ENCODE peak calls at places on chromosomes 2 and 18, in six cellular contexts. Z, Q, Y, T, P and L are unnamed samples. For H3K4me1, the result is how much of the 10 kb centered on the place peaks cover.

GRCh38 chr2:68946117-68946516 is 6.6 kb downstream of the GKN2 start:
- DNase-seq in Z (no peak), Q (no peak), Y (no peak), T (no peak), P (no peak), L (no peak)

GRCh38 chr18:44679912-44680270 is 797 bp upstream of the SETBP1 start:
- DNase-seq in Z (peak), Q (peak), Y (peak), T (peak), P (peak), L (no peak)

GRCh38 chr2:212919238-212919637 is 232.2 kb downstream of the IKZF2 start:
- DNase-seq in Z (no peak), Q (no peak), Y (no peak), T (no peak), P (no peak), L (no peak)

GRCh38 chr2:43055985-43056384 is 170.4 kb downstream of the ZFP36L2 start:
- DNase-seq in Z (no peak), Q (no peak), Y (no peak), T (no peak), P (no peak), L (no peak)

GRCh38 chr2:195612515-195613495 is 44.2 kb upstream of the SLC39A10 start:
- DNase-seq in Z (peak), Q (no peak), Y (no peak), T (no peak), P (no peak), L (no peak)

GRCh38 chr2:112155331-112156151 is 17.4 kb downstream of the FBLN7 start:
- DNase-seq in Z (no peak), Q (no peak), Y (no peak), T (no peak), P (no peak), L (no peak)

GRCh38 chr2:20433249-20433648 is 13.6 kb upstream of the RHOB start:
- DNase-seq in Z (no peak), Q (no peak), Y (peak), T (no peak), P (no peak), L (no peak)

GRCh38 chr2:135819211-135819610 is 17.8 kb downstream of the LCT start:
- DNase-seq in Z (no peak), Q (no peak), Y (no peak), T (no peak), P (no peak), L (no peak)

GRCh38 chr2:29782087-29782486 is 139.3 kb downstream of the ALK start:
- DNase-seq in Z (no peak), Q (no peak), Y (no peak), T (no peak), P (no peak), L (no peak)

GRCh38 chr2:207241198-207241597 is 75.5 kb upstream of the KLF7 start:
- DNase-seq in Z (no peak), Q (no peak), Y (no peak), T (no peak), P (no peak), L (no peak)

GRCh38 chr2:95270541-95271081 is 3.6 kb upstream of the PROM2 start:
- DNase-seq in Z (peak), Q (no peak), Y (peak), T (peak), P (no peak), L (no peak)

GRCh38 chr2:235051436-235052260 is 99.8 kb downstream of the SH3BP4 start:
- DNase-seq in Z (no peak), Q (no peak), Y (no peak), T (peak), P (no peak), L (no peak)

GRCh38 chr18:46402396-46402795 is 254.6 kb downstream of the LOXHD1 start:
- DNase-seq in Z (no peak), Q (no peak), Y (no peak), T (no peak), P (no peak), L (no peak)

GRCh38 chr2:241103176-241103595 is 1.1 kb upstream of the MTERF4 start:
- DNase-seq in Z (no peak), Q (no peak), Y (no peak), T (no peak), P (no peak), L (peak)

GRCh38 chr2:240780023-240780831 is 39.8 kb downstream of the KIF1A start:
- DNase-seq in Z (no peak), Q (no peak), Y (peak), T (no peak), P (peak), L (no peak)

GRCh38 chr18:50090370-50091312 is 104.3 kb downstream of the MYO5B start:
- DNase-seq in Z (no peak), Q (no peak), Y (no peak), T (no peak), P (no peak), L (no peak)

GRCh38 chr18:13003466-13003896 is 12.3 kb downstream of the CEP192 start:
- DNase-seq in Z (no peak), Q (peak), Y (peak), T (peak), P (peak), L (no peak)

GRCh38 chr18:61612517-61612916 is 279.3 kb downstream of the CDH20 start:
- DNase-seq in Z (no peak), Q (no peak), Y (no peak), T (no peak), P (no peak), L (no peak)

GRCh38 chr2:285506-285905 is 2.4 kb downstream of the ALKAL2 start:
- DNase-seq in Z (no peak), Q (no peak), Y (no peak), T (no peak), P (no peak), L (no peak)

GRCh38 chr18:35193313-35193712 is 47.5 kb upstream of the ZNF397 start:
- DNase-seq in Z (no peak), Q (no peak), Y (no peak), T (no peak), P (no peak), L (no peak)

GRCh38 chr18:12015697-12016062 is 34.4 kb downstream of the IMPA2 start:
- DNase-seq in Z (peak), Q (no peak), Y (no peak), T (peak), P (peak), L (no peak)

GRCh38 chr2:9769171-9770005 is 73.9 kb upstream of the TAF1B start:
- DNase-seq in Z (peak), Q (peak), Y (no peak), T (no peak), P (no peak), L (no peak)

GRCh38 chr2:98701230-98701629 is 29.7 kb downstream of the MGAT4A start:
- DNase-seq in Z (no peak), Q (no peak), Y (no peak), T (no peak), P (no peak), L (no peak)

GRCh38 chr2:241854342-241855244 is 4.1 kb downstream of the PDCD1 start:
- DNase-seq in Z (no peak), Q (peak), Y (peak), T (no peak), P (peak), L (no peak)

GRCh38 chr2:61775956-61776570 is 77.8 kb downstream of the FAM161A start:
- DNase-seq in Z (no peak), Q (no peak), Y (no peak), T (no peak), P (no peak), L (no peak)

GRCh38 chr2:170953976-170954375 is 24.9 kb downstream of the GORASP2 start:
- DNase-seq in Z (no peak), Q (no peak), Y (no peak), T (no peak), P (no peak), L (no peak)

GRCh38 chr2:187466129-187466792 is 18.2 kb upstream of the CALCRL start:
- DNase-seq in Z (no peak), Q (no peak), Y (no peak), T (no peak), P (no peak), L (no peak)

GRCh38 chr18:57516068-57516467 is 70.4 kb downstream of the FECH start:
- DNase-seq in Z (no peak), Q (no peak), Y (no peak), T (no peak), P (no peak), L (no peak)

GRCh38 chr18:58186258-58186948 is 142.4 kb downstream of the NEDD4L start:
- DNase-seq in Z (no peak), Q (no peak), Y (no peak), T (peak), P (no peak), L (no peak)

GRCh38 chr2:67996772-67997527 is 65.9 kb downstream of the C1D start:
- DNase-seq in Z (no peak), Q (no peak), Y (no peak), T (no peak), P (no peak), L (no peak)

GRCh38 chr2:132911726-132912724 is 242.0 kb upstream of the LYPD1 start:
- DNase-seq in Z (no peak), Q (peak), Y (no peak), T (no peak), P (peak), L (no peak)

GRCh38 chr18:56984731-56985130 is 162.2 kb upstream of the BOD1L2 start:
- DNase-seq in Z (no peak), Q (no peak), Y (no peak), T (no peak), P (no peak), L (no peak)

GRCh38 chr2:57075226-57075625 is 891.4 kb downstream of the CCDC85A start:
- DNase-seq in Z (no peak), Q (no peak), Y (no peak), T (no peak), P (no peak), L (no peak)

GRCh38 chr2:126663184-126663963 is 7.4 kb downstream of the GYPC start:
- DNase-seq in Z (no peak), Q (no peak), Y (no peak), T (no peak), P (no peak), L (no peak)

GRCh38 chr2:126661001-126661400 is 5.0 kb downstream of the GYPC start:
- DNase-seq in Z (no peak), Q (no peak), Y (no peak), T (no peak), P (no peak), L (no peak)

GRCh38 chr2:126664234-126664633 is 8.3 kb downstream of the GYPC start:
- DNase-seq in Z (no peak), Q (no peak), Y (no peak), T (no peak), P (no peak), L (no peak)

GRCh38 chr2:126661702-126662465 is 5.9 kb downstream of the GYPC start:
- DNase-seq in Z (no peak), Q (no peak), Y (no peak), T (no peak), P (no peak), L (no peak)

GRCh38 chr2:126662623-126663022 is 6.7 kb downstream of the GYPC start:
- DNase-seq in Z (no peak), Q (no peak), Y (no peak), T (no peak), P (no peak), L (no peak)
- H3K4me3 ChIP-seq in Z (no peak), Q (no peak), Y (no peak), T (no peak), P (no peak), L (peak)

GRCh38 chr2:239195318-239195871 is 205.4 kb downstream of the HDAC4 start:
- DNase-seq in Z (no peak), Q (no peak), Y (no peak), T (no peak), P (no peak), L (no peak)
- H3K4me1 ChIP-seq in Z (under half), Q (under half), Y (under half), T (under half), P (under half), L (under half)

DNA sequence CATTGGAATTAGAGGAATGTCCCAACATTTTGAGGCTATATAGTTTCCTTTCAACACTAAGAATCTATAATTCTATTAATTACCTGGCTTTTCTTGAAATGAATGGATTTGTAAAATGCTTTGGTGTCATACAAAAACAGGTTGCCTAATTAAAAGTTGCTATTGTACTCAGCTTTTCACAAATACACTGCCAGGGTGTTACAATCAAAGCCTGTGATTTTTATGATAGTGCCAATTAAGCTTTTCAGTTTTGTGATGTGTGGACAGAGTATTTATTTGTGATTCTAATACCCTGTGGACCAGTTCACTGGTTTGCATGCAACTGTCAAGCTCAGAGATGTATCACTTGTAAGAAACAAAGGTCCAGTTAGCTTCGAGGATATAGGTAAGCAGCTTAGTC is 71.8 kb downstream of the NAB1 start:
- DNase-seq in Z (no peak), Q (no peak), Y (no peak), T (no peak), P (no peak), L (no peak)
- H3K4me3 ChIP-seq in Z (no peak), Q (no peak), Y (no peak), T (no peak), P (no peak), L (no peak)

GRCh38 chr2:85423525-85423924 is 5.0 kb downstream of the SH2D6 start:
- DNase-seq in Z (no peak), Q (no peak), Y (no peak), T (no peak), P (no peak), L (no peak)

GRCh38 chr2:85418132-85419008 is at the start of gene SH2D6:
- DNase-seq in Z (peak), Q (peak), Y (peak), T (peak), P (peak), L (peak)

GRCh38 chr2:85421706-85422457 is 3.4 kb downstream of the SH2D6 start:
- DNase-seq in Z (no peak), Q (no peak), Y (no peak), T (no peak), P (no peak), L (no peak)

GRCh38 chr2:85419009-85419711 is 646 bp downstream of the SH2D6 start:
- DNase-seq in Z (no peak), Q (no peak), Y (peak), T (no peak), P (no peak), L (no peak)

DNA sequence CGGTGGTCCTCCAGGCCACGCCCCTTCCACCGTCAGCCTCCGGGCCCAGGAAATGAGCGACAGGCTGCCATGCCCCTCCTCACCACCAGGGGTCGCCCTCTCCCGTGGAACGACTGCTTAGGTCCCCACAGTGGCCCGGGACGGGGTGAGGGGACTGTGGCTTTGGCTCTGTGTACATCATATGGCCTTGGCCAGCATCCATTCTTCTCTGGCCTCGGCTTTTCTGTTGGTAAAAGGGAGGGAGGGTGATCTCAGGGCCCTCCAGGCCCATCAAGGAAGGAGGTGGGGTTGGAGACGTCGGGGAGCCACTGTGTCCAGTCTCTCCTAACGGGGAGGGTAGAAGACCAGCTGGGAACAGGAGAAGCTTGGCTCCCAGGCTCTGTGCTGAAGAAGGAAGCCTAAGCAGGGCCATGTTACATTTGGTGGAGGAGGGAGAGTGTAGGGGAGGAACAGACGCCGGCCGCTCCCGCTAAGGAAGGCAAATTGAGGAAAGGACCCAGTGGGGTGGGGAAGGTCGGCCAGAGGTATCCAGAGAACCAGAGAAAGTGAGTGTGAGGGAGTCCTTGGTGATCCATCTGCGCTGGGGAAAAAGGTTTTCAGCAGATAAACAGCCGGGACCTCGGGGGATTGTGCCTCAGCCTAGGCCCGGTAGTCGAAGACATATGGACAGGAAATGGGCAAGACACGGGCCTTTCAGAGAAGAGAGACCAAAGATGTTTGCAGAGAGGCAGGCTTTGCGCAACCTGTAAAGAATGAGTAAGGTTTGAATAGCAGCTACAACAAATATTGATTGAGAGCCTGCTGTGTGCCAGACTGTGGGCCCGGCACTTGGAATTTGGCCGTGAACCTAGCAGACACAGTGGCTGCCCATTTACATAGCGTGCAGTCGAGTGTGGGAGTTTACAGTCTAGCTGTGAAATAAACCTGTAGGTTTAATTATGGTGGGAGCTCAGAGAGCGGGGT is 2.5 kb downstream of the SH2D6 start:
- DNase-seq in Z (peak), Q (peak), Y (peak), T (peak), P (peak), L (peak)
- H3K4me1 ChIP-seq in Z (under half), Q (under half), Y (under half), T (under half), P (under half), L (under half)

GRCh38 chr2:236166781-236167296 is 1.3 kb downstream of the GBX2 start:
- DNase-seq in Z (no peak), Q (no peak), Y (no peak), T (no peak), P (no peak), L (no peak)
- H3K4me3 ChIP-seq in Z (peak), Q (peak), Y (peak), T (peak), P (peak), L (no peak)

DNA sequence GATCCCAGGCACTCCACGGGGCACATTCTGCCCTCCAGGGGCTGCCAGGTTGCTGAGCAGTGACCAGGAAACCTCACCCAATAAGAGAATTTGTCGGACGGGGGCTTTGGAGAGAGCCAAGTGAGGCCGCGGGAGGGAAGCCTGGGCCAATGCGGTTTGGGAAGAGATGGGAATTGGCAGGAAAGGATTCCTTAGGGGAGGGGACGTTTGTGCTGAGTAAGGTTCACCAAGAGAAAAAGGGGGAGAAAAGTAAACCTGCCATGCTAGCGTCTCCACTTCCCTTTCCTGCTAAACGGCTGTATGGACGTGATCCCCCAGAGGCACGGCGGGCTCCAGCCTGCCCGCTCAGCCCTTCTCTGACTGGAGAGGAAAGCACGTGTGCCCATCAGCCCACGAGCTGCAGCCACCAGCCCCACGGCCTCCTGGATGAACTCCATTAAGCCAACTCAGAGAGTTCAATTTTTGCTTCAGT is 194.4 kb upstream of the ID2 start:
- DNase-seq in Z (no peak), Q (no peak), Y (no peak), T (no peak), P (no peak), L (no peak)
- H3K4me1 ChIP-seq in Z (under half), Q (under half), Y (under half), T (under half), P (under half), L (under half)

DNA sequence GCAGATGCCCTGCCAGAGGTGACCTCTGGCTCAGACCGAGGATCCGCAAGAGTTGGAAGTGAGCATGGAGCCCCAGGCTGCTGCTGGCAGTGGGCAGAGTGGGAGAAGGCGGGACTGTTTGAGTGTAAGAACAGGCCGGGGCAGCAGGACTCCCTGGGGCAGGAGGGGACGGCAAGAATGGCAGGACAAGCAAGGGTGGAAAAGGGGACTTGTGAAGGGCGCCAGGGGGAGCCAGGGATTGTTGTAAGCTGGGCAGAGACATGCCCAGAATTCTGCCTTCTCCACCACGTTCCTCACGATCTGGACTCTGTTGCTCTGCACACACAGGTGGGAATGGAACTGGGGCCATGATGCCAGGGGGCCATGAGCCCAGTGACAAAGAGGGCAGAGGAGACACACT is 72.3 kb upstream of the TMEM200C start:
- DNase-seq in Z (no peak), Q (no peak), Y (no peak), T (no peak), P (no peak), L (no peak)
- H3K4me3 ChIP-seq in Z (no peak), Q (no peak), Y (no peak), T (no peak), P (no peak), L (no peak)